ENCODE peak calls at places on chromosomes 3 and 15, in four cellular contexts. One of them, this sample, is unnamed.
A peak's percentile ranks its signal among the peaks of the same experiment; 100 is the strongest.

GRCh38 chr3:46396129-46396528 is 10.7 kb downstream of the CCR5AS start:
- DNase-seq in choroid plexus epithelial cell: no peak
- DNase-seq in body of pancreas: no peak
- DNase-seq in A673: no peak
- DNase-seq in this sample: no peak

GRCh38 chr3:10240799-10241198 is 7.5 kb upstream of the TATDN2 start:
- DNase-seq in choroid plexus epithelial cell: no peak
- DNase-seq in body of pancreas: no peak
- DNase-seq in A673: no peak
- DNase-seq in this sample: no peak

GRCh38 chr15:36136054-36136453 is 443.4 kb upstream of the CDIN1 start:
- DNase-seq in choroid plexus epithelial cell: peak; percentile 27
- DNase-seq in A673: no peak
- DNase-seq in body of pancreas: no peak
- DNase-seq in this sample: no peak

GRCh38 chr3:10361375-10361774 is 40.5 kb upstream of the SEC13 start:
- DNase-seq in A673: no peak
- DNase-seq in choroid plexus epithelial cell: no peak
- DNase-seq in body of pancreas: no peak
- DNase-seq in this sample: no peak

GRCh38 chr3:23055733-23056376 is 147.3 kb upstream of the UBE2E2 start:
- DNase-seq in A673: no peak
- DNase-seq in choroid plexus epithelial cell: peak; percentile 94
- DNase-seq in body of pancreas: no peak
- DNase-seq in this sample: peak; percentile 90

GRCh38 chr15:71230303-71230702 is 115.0 kb downstream of the THSD4 start:
- DNase-seq in A673: no peak
- DNase-seq in choroid plexus epithelial cell: no peak
- DNase-seq in body of pancreas: no peak
- DNase-seq in this sample: no peak

GRCh38 chr3:128001576-128001975 is 50.7 kb upstream of the SEC61A1 start:
- DNase-seq in choroid plexus epithelial cell: no peak
- DNase-seq in body of pancreas: no peak
- DNase-seq in A673: no peak
- DNase-seq in this sample: no peak

GRCh38 chr15:39242345-39242744 is 338.5 kb upstream of the THBS1 start:
- DNase-seq in A673: no peak
- DNase-seq in body of pancreas: no peak
- DNase-seq in choroid plexus epithelial cell: no peak
- DNase-seq in this sample: peak; percentile 85

GRCh38 chr3:177772908-177773557 is 575.8 kb upstream of the TBL1XR1 start:
- DNase-seq in body of pancreas: no peak
- DNase-seq in A673: no peak
- DNase-seq in choroid plexus epithelial cell: no peak
- DNase-seq in this sample: no peak

GRCh38 chr3:61250784-61251173 is 473 bp downstream of the FHIT start:
- DNase-seq in choroid plexus epithelial cell: peak; percentile 9
- DNase-seq in A673: peak; percentile 0
- DNase-seq in body of pancreas: peak; percentile 33
- DNase-seq in this sample: no peak

GRCh38 chr15:70557506-70558258 is 205.7 kb downstream of the UACA start:
- DNase-seq in choroid plexus epithelial cell: no peak
- DNase-seq in body of pancreas: no peak
- DNase-seq in A673: peak; percentile 12
- DNase-seq in this sample: no peak

GRCh38 chr15:31252386-31252785 is 74.2 kb upstream of the KLF13 start:
- DNase-seq in A673: no peak
- DNase-seq in choroid plexus epithelial cell: peak; percentile 42
- DNase-seq in body of pancreas: no peak
- DNase-seq in this sample: peak; percentile 21

GRCh38 chr3:106688463-106688862 is 688.8 kb upstream of the CCDC54 start:
- DNase-seq in A673: peak; percentile 53
- DNase-seq in choroid plexus epithelial cell: peak; percentile 91
- DNase-seq in body of pancreas: no peak
- DNase-seq in this sample: peak; percentile 79

GRCh38 chr15:92818658-92819311 is 81.3 kb upstream of the CHD2 start:
- DNase-seq in choroid plexus epithelial cell: no peak
- DNase-seq in A673: no peak
- DNase-seq in body of pancreas: no peak
- DNase-seq in this sample: no peak

GRCh38 chr3:188526057-188526456 is 372.1 kb downstream of the LPP start:
- DNase-seq in choroid plexus epithelial cell: peak; percentile 56
- DNase-seq in A673: no peak
- DNase-seq in body of pancreas: no peak
- DNase-seq in this sample: no peak

GRCh38 chr15:74209560-74209958 is 7.0 kb upstream of the STRA6 start:
- DNase-seq in A673: no peak
- DNase-seq in body of pancreas: no peak
- DNase-seq in choroid plexus epithelial cell: no peak
- DNase-seq in this sample: no peak

GRCh38 chr15:84983299-84983698 is 1.6 kb downstream of the PDE8A start:
- DNase-seq in body of pancreas: no peak
- DNase-seq in A673: no peak
- DNase-seq in choroid plexus epithelial cell: no peak
- DNase-seq in this sample: no peak
- H3K4me3 ChIP-seq in body of pancreas: no peak overlapping the region
- H3K4me3 ChIP-seq in A673: peak overlapping the region; percentile 86
- H3K4me3 ChIP-seq in choroid plexus epithelial cell: peak overlapping the region; percentile 82
- H3K4me3 ChIP-seq in this sample: peak overlapping the region; percentile 80

GRCh38 chr15:33009026-33009425 is 185.5 kb downstream of the FMN1 start:
- DNase-seq in choroid plexus epithelial cell: no peak
- DNase-seq in A673: no peak
- DNase-seq in body of pancreas: no peak
- DNase-seq in this sample: no peak

GRCh38 chr15:33005582-33005981 is 188.9 kb downstream of the FMN1 start:
- DNase-seq in body of pancreas: no peak
- DNase-seq in A673: no peak
- DNase-seq in choroid plexus epithelial cell: no peak
- DNase-seq in this sample: no peak

GRCh38 chr15:33009603-33010002 is 184.9 kb downstream of the FMN1 start:
- DNase-seq in A673: no peak
- DNase-seq in body of pancreas: no peak
- DNase-seq in choroid plexus epithelial cell: no peak
- DNase-seq in this sample: no peak

GRCh38 chr15:33008284-33009011 is 186.1 kb downstream of the FMN1 start:
- DNase-seq in body of pancreas: no peak
- DNase-seq in choroid plexus epithelial cell: peak; percentile 98
- DNase-seq in A673: no peak
- DNase-seq in this sample: peak; percentile 84

GRCh38 chr15:33007295-33007855 is 187.1 kb downstream of the FMN1 start:
- DNase-seq in A673: peak; percentile 24
- DNase-seq in choroid plexus epithelial cell: peak; percentile 88
- DNase-seq in body of pancreas: no peak
- DNase-seq in this sample: peak; percentile 49
- TF ChIP-seq CTCF in A673: peak; percentile 23
- TF ChIP-seq CTCF in choroid plexus epithelial cell: peak; percentile 60
- TF ChIP-seq CTCF in body of pancreas: no peak
- TF ChIP-seq CTCF in this sample: peak; percentile 38

GRCh38 chr3:150055332-150055731 is 84.6 kb upstream of the PFN2 start:
- DNase-seq in A673: no peak
- DNase-seq in body of pancreas: peak; percentile 56
- DNase-seq in choroid plexus epithelial cell: no peak
- DNase-seq in this sample: no peak
- H3K4me3 ChIP-seq in A673: no peak overlapping the region
- H3K4me3 ChIP-seq in body of pancreas: no peak overlapping the region
- H3K4me3 ChIP-seq in choroid plexus epithelial cell: no peak overlapping the region
- H3K4me3 ChIP-seq in this sample: no peak overlapping the region

GRCh38 chr3:84547207-84547606 is 411.6 kb upstream of the CADM2 start:
- DNase-seq in choroid plexus epithelial cell: peak; percentile 10
- DNase-seq in A673: no peak
- DNase-seq in body of pancreas: no peak
- DNase-seq in this sample: no peak

DNA sequence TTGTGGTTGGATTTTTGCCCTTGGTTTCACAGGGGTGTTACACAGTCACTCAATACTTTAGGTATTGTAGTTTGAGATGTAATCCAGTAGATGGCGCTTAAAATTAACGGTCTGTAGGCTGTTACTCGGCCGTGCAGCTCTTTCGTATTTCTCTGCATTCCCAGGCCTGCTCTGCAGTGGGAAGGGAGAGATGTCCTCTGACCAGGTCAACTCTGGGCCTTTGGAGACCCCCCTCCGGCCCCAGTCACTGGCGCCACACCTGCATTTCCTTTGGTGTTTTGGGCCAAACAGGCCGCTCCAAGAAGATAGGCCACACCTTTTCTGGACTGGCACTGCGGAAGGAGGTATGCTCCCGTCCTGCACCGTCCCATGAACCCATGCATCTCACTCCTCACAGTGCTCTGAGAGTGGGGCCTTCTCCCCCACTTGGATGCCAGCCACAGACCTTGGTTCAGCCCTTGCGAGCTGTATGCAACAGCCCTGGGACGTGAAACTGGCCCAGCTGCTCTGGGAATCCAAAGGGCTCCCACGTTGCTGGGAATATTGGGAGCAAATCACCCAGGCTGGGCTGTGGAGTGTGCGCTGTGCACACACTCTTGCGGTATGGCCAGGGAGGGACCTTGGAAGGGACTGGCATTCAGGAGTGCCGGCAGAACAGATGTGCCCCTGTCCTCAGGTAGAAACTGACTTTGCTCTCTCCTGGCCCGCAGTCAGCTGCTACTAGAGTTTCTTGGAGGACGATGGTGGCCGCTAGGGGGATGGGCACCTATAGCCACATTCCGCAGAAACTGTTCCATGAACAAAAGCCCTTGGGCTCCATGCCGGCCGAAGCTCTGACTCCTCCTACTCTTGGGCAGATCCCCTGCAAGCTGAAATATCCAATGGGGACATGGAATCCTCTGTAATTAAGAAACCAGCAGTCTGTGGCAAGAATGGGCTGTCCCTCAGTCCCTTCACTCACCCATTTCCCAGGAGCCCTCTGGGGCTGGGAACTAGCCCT is 410.5 kb upstream of the CADM2 start:
- DNase-seq in A673: peak; percentile 42
- DNase-seq in choroid plexus epithelial cell: peak; percentile 51
- DNase-seq in body of pancreas: peak; percentile 42
- DNase-seq in this sample: peak; percentile 14
- TF ChIP-seq CTCF in A673: peak; percentile 65
- TF ChIP-seq CTCF in choroid plexus epithelial cell: peak; percentile 56
- TF ChIP-seq CTCF in body of pancreas: peak; percentile 32
- TF ChIP-seq CTCF in this sample: peak; percentile 51

DNA sequence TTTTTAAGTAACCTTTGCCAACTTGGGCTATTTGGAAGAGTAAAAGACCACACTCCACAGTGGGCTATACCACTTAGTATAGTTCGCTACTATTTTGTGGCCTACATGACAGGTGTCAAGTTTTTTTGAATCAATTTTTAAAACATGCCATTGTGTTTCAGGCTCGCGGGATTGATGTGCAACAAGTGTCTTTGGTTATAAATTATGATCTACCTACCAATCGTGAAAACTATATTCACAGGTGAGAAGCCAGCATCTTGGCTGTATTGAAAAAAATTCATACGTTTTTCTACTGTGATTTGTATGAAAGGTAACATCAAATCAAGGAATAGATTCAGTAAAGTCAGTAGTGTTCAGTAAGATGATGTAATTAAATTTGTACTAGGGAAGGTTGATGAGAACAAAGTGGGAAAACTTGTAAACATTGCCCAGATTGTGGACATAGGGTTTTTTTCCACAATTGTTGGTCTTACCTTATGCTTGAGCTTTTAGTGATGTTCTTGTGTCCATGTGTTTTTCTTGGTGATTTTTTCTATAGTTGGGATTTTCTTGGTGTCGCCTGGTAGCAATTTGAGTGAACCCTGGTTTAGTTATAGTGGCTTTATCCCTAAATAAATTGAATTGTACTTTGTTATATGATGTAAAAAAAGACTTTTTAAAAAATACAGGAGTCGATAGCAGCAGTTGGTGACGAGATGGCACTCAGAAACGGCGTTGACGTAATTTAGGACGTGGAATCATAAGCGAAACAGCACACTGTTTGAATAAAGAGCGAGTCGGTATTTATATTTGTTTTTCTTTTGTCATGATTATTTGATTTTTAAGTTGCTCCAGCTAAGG is 4.5 kb downstream of the EIF4A2 start:
- DNase-seq in choroid plexus epithelial cell: peak; percentile 5
- DNase-seq in body of pancreas: no peak
- DNase-seq in A673: no peak
- DNase-seq in this sample: no peak
- H3K4me3 ChIP-seq in choroid plexus epithelial cell: peak overlapping the region; percentile 99
- H3K4me3 ChIP-seq in body of pancreas: no peak overlapping the region
- H3K4me3 ChIP-seq in A673: peak overlapping the region; percentile 77
- H3K4me3 ChIP-seq in this sample: no peak overlapping the region

GRCh38 chr3:45167011-45167911 is 21.1 kb upstream of the CDCP1 start:
- DNase-seq in body of pancreas: peak; percentile 94
- DNase-seq in A673: peak; percentile 84
- DNase-seq in choroid plexus epithelial cell: peak; percentile 88
- DNase-seq in this sample: peak; percentile 96
- TF ChIP-seq CTCF in body of pancreas: no peak
- TF ChIP-seq CTCF in A673: no peak
- TF ChIP-seq CTCF in choroid plexus epithelial cell: no peak
- TF ChIP-seq CTCF in this sample: no peak

DNA sequence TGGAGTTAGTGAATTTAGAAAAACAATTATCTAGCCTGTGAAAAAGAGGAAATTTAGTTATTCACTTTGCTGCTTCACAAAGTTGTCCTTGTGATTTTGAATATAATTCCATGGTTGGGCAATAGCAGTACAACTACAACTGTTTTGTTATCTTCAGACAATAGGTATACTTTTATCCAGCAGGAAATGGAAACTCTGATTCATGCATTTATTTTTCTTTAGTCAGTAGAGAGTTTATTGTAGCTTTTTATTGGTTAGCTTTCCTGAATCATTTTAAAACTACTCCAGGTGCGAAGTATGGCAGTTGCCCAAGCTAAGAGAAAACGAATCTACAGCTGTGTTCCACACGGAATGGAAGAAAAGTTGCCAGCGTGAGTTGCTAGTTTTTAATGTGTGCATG is 80.3 kb downstream of the TM4SF4 start:
- DNase-seq in choroid plexus epithelial cell: peak; percentile 75
- DNase-seq in body of pancreas: no peak
- DNase-seq in A673: peak; percentile 53
- DNase-seq in this sample: peak; percentile 90
- H3K4me3 ChIP-seq in choroid plexus epithelial cell: no peak overlapping the region
- H3K4me3 ChIP-seq in body of pancreas: no peak overlapping the region
- H3K4me3 ChIP-seq in A673: no peak overlapping the region
- H3K4me3 ChIP-seq in this sample: no peak overlapping the region

GRCh38 chr3:56799251-56799882 is 2.4 kb downstream of the ARHGEF3 start:
- DNase-seq in choroid plexus epithelial cell: peak; percentile 83
- DNase-seq in A673: peak; percentile 51
- DNase-seq in body of pancreas: no peak
- DNase-seq in this sample: peak; percentile 74
- TF ChIP-seq CTCF in choroid plexus epithelial cell: peak; percentile 54
- TF ChIP-seq CTCF in A673: peak; percentile 53
- TF ChIP-seq CTCF in body of pancreas: peak; percentile 71
- TF ChIP-seq CTCF in this sample: peak; percentile 34

GRCh38 chr15:49621327-49622210 is 721 bp downstream of the DTWD1 start:
- DNase-seq in body of pancreas: peak; percentile 30
- DNase-seq in choroid plexus epithelial cell: peak; percentile 23
- DNase-seq in A673: peak; percentile 1
- DNase-seq in this sample: peak; percentile 42

GRCh38 chr15:49619226-49619625 is 1.4 kb downstream of the FAM227B start:
- DNase-seq in body of pancreas: no peak
- DNase-seq in choroid plexus epithelial cell: no peak
- DNase-seq in A673: no peak
- DNase-seq in this sample: no peak

GRCh38 chr15:49622561-49622960 is 1.7 kb downstream of the DTWD1 start:
- DNase-seq in body of pancreas: no peak
- DNase-seq in A673: peak; percentile 2
- DNase-seq in choroid plexus epithelial cell: peak; percentile 48
- DNase-seq in this sample: peak; percentile 17

GRCh38 chr15:49620658-49621326 is at the start of the genes DTWD1 and FAM227B:
- DNase-seq in choroid plexus epithelial cell: peak; percentile 100
- DNase-seq in A673: peak; percentile 99
- DNase-seq in body of pancreas: peak; percentile 98
- DNase-seq in this sample: peak; percentile 99

GRCh38 chr15:49620174-49620573 is 444 bp downstream of the FAM227B start:
- DNase-seq in choroid plexus epithelial cell: peak; percentile 59
- DNase-seq in A673: peak; percentile 17
- DNase-seq in body of pancreas: no peak
- DNase-seq in this sample: no peak
- H3K4me3 ChIP-seq in choroid plexus epithelial cell: peak overlapping the region; percentile 85
- H3K4me3 ChIP-seq in A673: peak overlapping the region; percentile 67
- H3K4me3 ChIP-seq in body of pancreas: no peak overlapping the region
- H3K4me3 ChIP-seq in this sample: peak overlapping the region; percentile 89